ENCODE peak calls at places on chromosome 5, in six cellular contexts. V is colonic mucosa, R is NCI-H345, N is retinal pigment epithelial cell, Q is left cardiac atrium, P is tibial artery. Z is an unnamed sample.

GRCh38 chr5:149337746-149338145 is 7.6 kb upstream of the GRPEL2 start:
- DNase-seq in V (no peak), R (no peak), N (no peak), Q (no peak), P (no peak), Z (no peak)

GRCh38 chr5:96703384-96703910 is 41.3 kb downstream of the CAST start:
- DNase-seq in V (peak; percentile 84), R (no peak), N (no peak), Q (no peak), P (no peak), Z (peak; percentile 28)

GRCh38 chr5:6899215-6899614 is 186.0 kb downstream of the TENT4A start:
- DNase-seq in V (no peak), R (peak; percentile 37), N (no peak), Q (no peak), P (no peak), Z (no peak)

GRCh38 chr5:83299353-83299752 is 172.2 kb upstream of the VCAN start:
- DNase-seq in V (no peak), R (no peak), N (no peak), Q (no peak), P (no peak), Z (no peak)

GRCh38 chr5:176691524-176691923 is 44.2 kb downstream of the TSPAN17 start:
- DNase-seq in V (no peak), R (no peak), N (no peak), Q (no peak), P (no peak), Z (no peak)

GRCh38 chr5:122726990-122727616 is 47.8 kb upstream of the SNX2 start:
- DNase-seq in V (no peak), R (no peak), N (peak; percentile 45), Q (no peak), P (no peak), Z (peak; percentile 83)

GRCh38 chr5:67815455-67816391 is 399.8 kb upstream of the PIK3R1 start:
- DNase-seq in V (no peak), R (no peak), N (no peak), Q (no peak), P (peak; percentile 64), Z (peak; percentile 15)

GRCh38 chr5:3313569-3313968 is 282.1 kb upstream of the IRX1 start:
- DNase-seq in V (no peak), R (no peak), N (no peak), Q (no peak), P (peak; percentile 1), Z (no peak)

GRCh38 chr5:130799015-130799414 is 366.0 kb downstream of the HINT1 start:
- DNase-seq in V (no peak), R (no peak), N (no peak), Q (no peak), P (no peak), Z (no peak)

GRCh38 chr5:145574889-145575573 is 260.1 kb downstream of the PRELID2 start:
- DNase-seq in V (no peak), R (no peak), N (no peak), Q (no peak), P (no peak), Z (no peak)

Z was measured in cardiac fibroblast.